ENCODE peak calls at places on chromosomes 1 and 21, in four cellular contexts. V is cardiac muscle cell, C is GM23248, A is astrocyte. L is an unnamed sample.

GRCh38 chr21:43825936-43826622 is 36.7 kb downstream of the RRP1 start:
- DNase-seq in V (no peak), C (no peak), A (no peak), L (no peak)

GRCh38 chr1:40462956-40463590 is 12.8 kb downstream of the ZFP69B start:
- DNase-seq in V (no peak), C (peak; percentile 31), A (peak; percentile 7), L (no peak)

GRCh38 chr1:179793281-179793680 is 50.2 kb downstream of the FAM163A start:
- DNase-seq in V (no peak), C (no peak), A (no peak), L (no peak)

GRCh38 chr1:181754103-181754502 is 270.8 kb downstream of the CACNA1E start:
- DNase-seq in V (no peak), C (no peak), A (no peak), L (no peak)

GRCh38 chr1:223820976-223821375 is 24.8 kb downstream of the TP53BP2 start:
- DNase-seq in V (no peak), C (peak; percentile 27), A (no peak), L (no peak)

GRCh38 chr1:33220701-33221384 is 35.4 kb upstream of the ZNF362 start:
- DNase-seq in V (peak; percentile 61), C (peak; percentile 26), A (peak; percentile 42), L (peak; percentile 35)

GRCh38 chr21:45642122-45642813 is 1.3 kb upstream of the PCBP3 start:
- DNase-seq in V (peak; percentile 35), C (peak; percentile 15), A (no peak), L (no peak)

GRCh38 chr1:109133815-109134214 is 19.9 kb downstream of the ELAPOR1 start:
- DNase-seq in V (peak; percentile 29), C (peak; percentile 11), A (no peak), L (peak; percentile 50)

GRCh38 chr1:156434976-156435550 is 65.5 kb downstream of the MEF2D start:
- DNase-seq in V (no peak), C (no peak), A (no peak), L (no peak)

GRCh38 chr1:17438176-17438976 is 1.1 kb downstream of the RCC2 start:
- DNase-seq in V (peak; percentile 69), C (peak; percentile 80), A (peak; percentile 29), L (peak; percentile 67)

GRCh38 chr21:43361493-43362296 is 65.2 kb downstream of the SIK1 start:
- DNase-seq in V (peak; percentile 62), C (peak; percentile 75), A (no peak), L (no peak)

GRCh38 chr1:227759345-227760300 is 24.4 kb downstream of the SNAP47 start:
- DNase-seq in V (peak; percentile 83), C (peak; percentile 97), A (peak; percentile 98), L (no peak)

GRCh38 chr1:106746448-106747085 is 309.9 kb upstream of the PRMT6 start:
- DNase-seq in V (no peak), C (no peak), A (peak; percentile 22), L (no peak)

GRCh38 chr1:235423214-235423652 is 56.0 kb downstream of the TBCE start:
- DNase-seq in V (no peak), C (no peak), A (no peak), L (no peak)

GRCh38 chr21:28875078-28875477 is 117.6 kb downstream of the LTN1 start:
- DNase-seq in V (no peak), C (no peak), A (no peak), L (no peak)

GRCh38 chr21:8990326-8991087 is 1530.9 kb upstream of the TPTE start:
- DNase-seq in V (no peak), C (no peak), A (peak; percentile 58), L (no peak)

GRCh38 chr1:232587141-232588008 is 42.6 kb downstream of the SIPA1L2 start:
- DNase-seq in V (no peak), C (no peak), A (no peak), L (no peak)

GRCh38 chr1:53656062-53656915 is 82.7 kb downstream of the GLIS1 start:
- DNase-seq in V (peak; percentile 48), C (peak; percentile 85), A (peak; percentile 82), L (no peak)

GRCh38 chr1:233113009-233113712 is 162.8 kb downstream of the NTPCR start:
- DNase-seq in V (peak; percentile 100), C (peak; percentile 97), A (peak; percentile 100), L (peak; percentile 78)

GRCh38 chr1:87042127-87042811 is 127.8 kb downstream of the HS2ST1 start:
- DNase-seq in V (peak; percentile 45), C (no peak), A (no peak), L (no peak)

GRCh38 chr1:54645806-54646676 is 4.5 kb downstream of the MROH7 start:
- DNase-seq in V (peak; percentile 25), C (no peak), A (no peak), L (no peak)

GRCh38 chr1:199218065-199218464 is 579.2 kb downstream of the PTPRC start:
- DNase-seq in V (no peak), C (no peak), A (no peak), L (no peak)

GRCh38 chr1:204266504-204267034 is 52.8 kb upstream of the GOLT1A start:
- DNase-seq in V (no peak), C (peak; percentile 41), A (no peak), L (no peak)

GRCh38 chr1:100750002-100750885 is 30.7 kb downstream of the VCAM1 start:
- DNase-seq in V (no peak), C (no peak), A (no peak), L (no peak)

GRCh38 chr1:19448491-19449439 is 36.6 kb downstream of the CAPZB start:
- DNase-seq in V (peak; percentile 89), C (peak; percentile 94), A (peak; percentile 89), L (peak; percentile 53)

GRCh38 chr1:151723726-151724370 is 2.5 kb downstream of the RIIAD1 start:
- DNase-seq in V (no peak), C (no peak), A (no peak), L (no peak)

GRCh38 chr1:214658785-214659184 is 55.8 kb downstream of the CENPF start:
- DNase-seq in V (peak; percentile 42), C (peak; percentile 78), A (peak; percentile 19), L (no peak)

GRCh38 chr1:4308826-4309225 is 345.6 kb upstream of the AJAP1 start:
- DNase-seq in V (no peak), C (no peak), A (no peak), L (no peak)

GRCh38 chr1:42136466-42136865 is 16.7 kb upstream of the GUCA2B start:
- DNase-seq in V (no peak), C (no peak), A (no peak), L (no peak)

GRCh38 chr1:116538527-116538926 is 32.3 kb downstream of the CD58 start:
- DNase-seq in V (peak; percentile 12), C (peak; percentile 73), A (peak; percentile 67), L (no peak)

GRCh38 chr1:38872401-38873026 is 634 bp downstream of the MYCBP start:
- DNase-seq in V (peak; percentile 38), C (peak; percentile 70), A (peak; percentile 7), L (no peak)

GRCh38 chr1:83692524-83693336 is 306.2 kb downstream of the TTLL7 start:
- DNase-seq in V (peak; percentile 30), C (peak; percentile 9), A (peak; percentile 33), L (no peak)

GRCh38 chr1:240178366-240178765 is 86.7 kb downstream of the FMN2 start:
- DNase-seq in V (no peak), C (peak; percentile 41), A (no peak), L (no peak)

GRCh38 chr1:24048205-24048869 is 63.6 kb downstream of the MYOM3 start:
- DNase-seq in V (no peak), C (peak; percentile 12), A (peak; percentile 50), L (no peak)

GRCh38 chr1:112509005-112509659 is 367 bp downstream of the WNT2B start:
- DNase-seq in V (no peak), C (peak; percentile 19), A (no peak), L (no peak)

DNA sequence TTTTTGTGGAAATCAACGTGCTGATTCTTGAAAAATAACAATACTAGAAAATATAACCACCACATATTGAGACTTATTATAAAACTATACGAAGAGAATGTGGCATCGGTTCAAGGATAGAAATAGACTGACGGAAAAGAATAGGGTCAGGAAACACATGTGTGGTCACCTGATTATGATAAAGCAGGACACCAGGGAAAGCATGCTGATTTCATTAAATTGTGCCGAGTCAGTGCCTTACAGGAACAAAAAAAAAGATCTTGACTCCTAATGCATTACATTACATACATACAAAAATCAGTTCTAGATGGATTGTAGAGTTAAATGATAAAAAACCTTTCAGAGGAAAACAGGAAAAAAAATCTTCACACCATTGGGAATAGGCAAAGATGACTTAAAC is 43.5 kb upstream of the SERPINC1 start:
- DNase-seq in V (peak; percentile 24), C (no peak), A (no peak), L (no peak)
- H3K36me3 ChIP-seq in V (peaks cover 86% of the 10 kb centered on the region), C (peaks cover 67% of the 10 kb centered on the region), A (peaks cover 46% of the 10 kb centered on the region), L (peaks cover 23% of the 10 kb centered on the region)

DNA sequence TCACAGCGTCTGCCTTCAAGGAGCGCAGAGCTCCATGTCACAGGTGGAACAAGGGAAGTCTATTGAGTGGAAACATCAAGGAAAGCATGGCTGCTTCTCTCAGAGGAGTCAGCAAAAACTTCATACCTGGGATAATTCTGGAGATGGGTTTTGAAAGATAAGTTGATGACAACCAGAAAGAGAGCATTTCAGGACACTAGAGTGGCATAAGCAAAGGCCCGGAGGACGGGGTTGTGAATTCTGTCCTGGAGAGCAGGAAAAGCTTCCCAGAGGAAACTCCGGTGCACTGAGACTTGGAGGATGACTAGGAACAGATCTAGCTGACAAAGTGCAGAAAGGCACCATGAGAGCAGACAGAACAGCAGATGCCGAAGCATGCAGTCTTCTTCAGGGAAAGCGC is 223.0 kb downstream of the PLPP3 start:
- DNase-seq in V (no peak), C (no peak), A (no peak), L (no peak)
- H3K27ac ChIP-seq in V (peak overlapping the region; percentile 90), C (no peak overlapping the region), A (no peak overlapping the region), L (no peak overlapping the region)

GRCh38 chr1:44802306-44803061 is 2.3 kb downstream of the PLK3 start:
- DNase-seq in V (no peak), C (no peak), A (no peak), L (no peak)
- H3K4me3 ChIP-seq in V (no peak overlapping the region), C (peak overlapping the region; percentile 99), A (peak overlapping the region; percentile 91), L (peak overlapping the region; percentile 38)

GRCh38 chr1:63641615-63642014 is 48.4 kb downstream of the PGM1 start:
- DNase-seq in V (no peak), C (no peak), A (no peak), L (no peak)
- H3K36me3 ChIP-seq in V (peaks cover 36% of the 10 kb centered on the region), C (peaks cover 44% of the 10 kb centered on the region), A (peaks cover 5% of the 10 kb centered on the region), L (peaks cover 3% of the 10 kb centered on the region)

GRCh38 chr1:169117599-169117998 is 11.1 kb downstream of the ATP1B1 start:
- DNase-seq in V (no peak), C (no peak), A (no peak), L (no peak)
- H3K27ac ChIP-seq in V (peak overlapping the region; percentile 69), C (no peak overlapping the region), A (no peak overlapping the region), L (no peak overlapping the region)

DNA sequence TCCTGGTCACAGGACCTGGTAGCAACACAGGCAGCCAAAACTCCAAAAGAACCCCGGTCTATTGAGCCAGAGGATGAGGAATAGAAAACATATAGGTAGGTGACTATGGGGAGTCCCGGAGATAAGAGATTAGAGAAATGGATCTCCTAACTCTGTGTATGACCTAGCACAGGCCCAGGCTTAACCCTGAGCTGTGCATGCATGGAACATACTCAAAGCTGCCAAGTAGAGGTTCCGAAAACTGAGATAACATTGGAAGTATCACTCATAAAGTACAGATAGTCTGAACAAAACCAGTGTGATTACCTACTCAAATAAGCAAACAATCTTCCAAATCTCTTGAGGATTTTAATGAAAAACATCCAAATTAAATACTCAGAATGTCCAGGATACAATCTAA is 31.5 kb upstream of the PRDX6 start:
- DNase-seq in V (no peak), C (no peak), A (no peak), L (no peak)
- H3K4me3 ChIP-seq in V (no peak overlapping the region), C (no peak overlapping the region), A (no peak overlapping the region), L (no peak overlapping the region)

GRCh38 chr21:32463367-32463766 is 50.9 kb downstream of the EVA1C start:
- DNase-seq in V (peak; percentile 67), C (no peak), A (peak; percentile 87), L (no peak)
- H3K36me3 ChIP-seq in V (no peaks in the 10 kb centered on the region), C (no peaks in the 10 kb centered on the region), A (no peaks in the 10 kb centered on the region), L (peaks cover 13% of the 10 kb centered on the region)